ENCODE peak calls at places on chromosome 16, in six cellular contexts. M, A, T, V, U and G are unnamed samples.

GRCh38 chr16:79437764-79438728 is 162.5 kb downstream of the MAF start:
- DNase-seq in V (no peak), M (no peak), A (no peak), T (peak; percentile 56), U (no peak), G (no peak)

GRCh38 chr16:83994087-83994486 is 26.0 kb downstream of the NECAB2 start:
- DNase-seq in T (no peak), U (no peak), M (no peak), V (peak; percentile 8), A (peak; percentile 75), G (no peak)

GRCh38 chr16:1150511-1150982 is 2.4 kb upstream of the CACNA1H start:
- DNase-seq in V (no peak), M (no peak), T (peak; percentile 77), U (peak; percentile 59), A (peak; percentile 84), G (no peak)

GRCh38 chr16:80631581-80631980 is 90.8 kb downstream of the DYNLRB2 start:
- DNase-seq in V (no peak), M (no peak), A (no peak), T (no peak), U (no peak), G (peak; percentile 37)

GRCh38 chr16:74480150-74481029 is 59.1 kb upstream of the CLEC18B start:
- DNase-seq in V (peak; percentile 63), T (no peak), M (peak; percentile 49), U (peak; percentile 31), A (peak; percentile 85), G (no peak)

GRCh38 chr16:64365448-64365858 is 756.4 kb downstream of the CDH11 start:
- DNase-seq in T (no peak), M (no peak), U (no peak), A (no peak), V (no peak), G (no peak)

GRCh38 chr16:20940864-20941634 is 40.5 kb downstream of the LYRM1 start:
- DNase-seq in V (no peak), M (no peak), T (no peak), A (no peak), U (no peak), G (no peak)

GRCh38 chr16:1181715-1182671 is 29.1 kb downstream of the CACNA1H start:
- DNase-seq in V (no peak), U (no peak), A (peak; percentile 57), T (peak; percentile 93), M (peak; percentile 60), G (no peak)

GRCh38 chr16:50613281-50613991 is 65.2 kb downstream of the NKD1 start:
- DNase-seq in M (no peak), U (no peak), T (peak; percentile 66), A (no peak), V (no peak), G (no peak)

GRCh38 chr16:11057696-11058345 is 113.5 kb downstream of the CLEC16A start:
- DNase-seq in M (no peak), T (no peak), U (no peak), A (no peak), V (no peak), G (no peak)

GRCh38 chr16:50313596-50314483 is 47.5 kb downstream of the ADCY7 start:
- DNase-seq in A (no peak), T (peak; percentile 26), V (peak; percentile 50), U (no peak), M (peak; percentile 25), G (peak; percentile 92)

GRCh38 chr16:3879887-3880564 is 487 bp downstream of the CREBBP start:
- DNase-seq in T (peak; percentile 84), M (peak; percentile 79), A (peak; percentile 27), U (peak; percentile 82), V (peak; percentile 55), G (no peak)

GRCh38 chr16:21159281-21159951 is 942 bp downstream of the LDAF1 start:
- DNase-seq in T (peak; percentile 57), U (peak; percentile 41), V (peak; percentile 10), A (no peak), M (peak; percentile 67), G (no peak)

GRCh38 chr16:47523342-47524006 is 62.3 kb downstream of the PHKB start:
- DNase-seq in M (no peak), U (no peak), A (no peak), T (no peak), V (no peak), G (no peak)

GRCh38 chr16:47815655-47816054 is 340.1 kb downstream of the ABCC12 start:
- DNase-seq in U (no peak), V (no peak), M (no peak), T (no peak), A (no peak), G (no peak)

GRCh38 chr16:49704586-49705155 is 151.2 kb downstream of the ZNF423 start:
- DNase-seq in A (no peak), T (no peak), V (no peak), U (no peak), M (no peak), G (no peak)

GRCh38 chr16:80144191-80144590 is 396.6 kb upstream of the DYNLRB2 start:
- DNase-seq in V (no peak), A (no peak), U (no peak), M (no peak), T (no peak), G (no peak)

GRCh38 chr16:3651461-3652372 is 2.8 kb upstream of the DNASE1 start:
- DNase-seq in A (no peak), M (peak; percentile 17), T (peak; percentile 9), V (no peak), U (no peak), G (no peak)

DNA sequence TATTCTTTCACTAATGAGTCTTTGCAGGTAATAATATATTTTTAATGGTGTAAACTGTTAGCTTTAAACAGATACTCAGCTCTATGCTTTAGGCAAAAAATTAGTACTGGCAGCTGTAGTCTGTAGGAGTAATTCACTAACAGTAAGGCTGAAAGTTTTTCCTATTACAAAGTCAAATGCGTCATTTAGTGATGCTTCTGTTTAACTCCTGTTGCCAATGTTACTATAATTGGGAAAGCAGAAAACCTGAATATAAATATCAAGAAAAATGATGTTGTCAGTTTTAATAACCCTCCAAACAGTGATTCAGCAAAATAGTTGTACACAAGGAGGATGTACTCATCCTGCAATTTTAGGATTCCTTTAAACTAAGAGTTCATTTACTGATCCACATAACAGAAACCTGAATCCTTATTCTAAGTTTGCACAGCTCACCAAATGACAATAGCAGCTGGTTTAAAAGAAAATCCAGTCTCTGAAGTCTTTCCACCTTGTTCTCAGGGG is 4.3 kb downstream of the CDR2 start:
- DNase-seq in V (no peak), U (no peak), M (no peak), T (no peak), A (no peak), G (no peak)
- TF ChIP-seq EP300 in V (no peak), U (no peak), M (no peak), T (no peak), A (no peak), G (peak; percentile 10)

GRCh38 chr16:86498155-86498651 is 12.1 kb upstream of the FOXF1 start:
- DNase-seq in U (no peak), M (no peak), T (no peak), A (no peak), V (no peak), G (no peak)
- H3K4me3 ChIP-seq in U (no peak overlapping the region), M (peak overlapping the region; percentile 46), T (no peak overlapping the region), A (peak overlapping the region; percentile 17), V (no peak overlapping the region), G (peak overlapping the region; percentile 68)

DNA sequence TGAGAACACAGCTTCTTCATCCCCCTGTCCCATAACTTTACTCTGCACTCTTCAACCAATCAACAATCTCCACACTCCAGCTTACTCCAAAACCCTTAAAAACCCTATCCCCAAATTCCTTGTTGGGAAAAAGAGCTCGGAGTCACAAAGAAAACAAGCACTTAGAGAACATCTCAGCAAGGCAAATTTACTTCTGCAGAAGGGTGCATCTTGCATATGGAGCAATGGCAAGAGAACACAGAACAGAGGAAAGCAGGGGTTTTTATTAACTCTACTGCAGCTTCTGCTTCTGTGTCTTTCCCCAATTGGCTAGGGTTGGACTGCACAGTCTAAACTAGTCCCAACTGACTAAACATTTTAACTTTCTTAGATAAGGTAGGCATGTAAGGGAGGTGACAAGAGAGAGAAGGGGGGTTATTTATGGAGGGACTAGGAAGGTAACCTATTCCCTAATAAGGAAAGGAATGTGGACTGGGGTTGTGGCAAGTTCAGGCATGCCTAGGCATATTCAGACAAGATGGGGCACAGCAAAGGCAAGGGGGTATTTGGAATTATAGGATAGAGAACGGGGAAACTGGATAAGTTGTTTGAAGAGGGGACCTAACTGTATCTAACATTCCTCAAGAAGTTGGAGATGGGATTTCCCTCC is 125.5 kb downstream of the CACNG3 start:
- DNase-seq in M (no peak), U (no peak), A (no peak), T (no peak), V (no peak), G (no peak)
- H3K9me3 ChIP-seq in M (peaks cover 61% of the 10 kb centered on the region), U (no peaks in the 10 kb centered on the region), A (peaks cover 28% of the 10 kb centered on the region), T (no peaks in the 10 kb centered on the region), V (no peaks in the 10 kb centered on the region), G (no peaks in the 10 kb centered on the region)

GRCh38 chr16:5951486-5951885 is 853.9 kb upstream of the EEF2KMT start:
- DNase-seq in V (no peak), A (no peak), T (no peak), U (no peak), M (no peak), G (no peak)
- TF ChIP-seq EP300 in V (no peak), A (no peak), T (no peak), U (no peak), M (no peak), G (no peak)

DNA sequence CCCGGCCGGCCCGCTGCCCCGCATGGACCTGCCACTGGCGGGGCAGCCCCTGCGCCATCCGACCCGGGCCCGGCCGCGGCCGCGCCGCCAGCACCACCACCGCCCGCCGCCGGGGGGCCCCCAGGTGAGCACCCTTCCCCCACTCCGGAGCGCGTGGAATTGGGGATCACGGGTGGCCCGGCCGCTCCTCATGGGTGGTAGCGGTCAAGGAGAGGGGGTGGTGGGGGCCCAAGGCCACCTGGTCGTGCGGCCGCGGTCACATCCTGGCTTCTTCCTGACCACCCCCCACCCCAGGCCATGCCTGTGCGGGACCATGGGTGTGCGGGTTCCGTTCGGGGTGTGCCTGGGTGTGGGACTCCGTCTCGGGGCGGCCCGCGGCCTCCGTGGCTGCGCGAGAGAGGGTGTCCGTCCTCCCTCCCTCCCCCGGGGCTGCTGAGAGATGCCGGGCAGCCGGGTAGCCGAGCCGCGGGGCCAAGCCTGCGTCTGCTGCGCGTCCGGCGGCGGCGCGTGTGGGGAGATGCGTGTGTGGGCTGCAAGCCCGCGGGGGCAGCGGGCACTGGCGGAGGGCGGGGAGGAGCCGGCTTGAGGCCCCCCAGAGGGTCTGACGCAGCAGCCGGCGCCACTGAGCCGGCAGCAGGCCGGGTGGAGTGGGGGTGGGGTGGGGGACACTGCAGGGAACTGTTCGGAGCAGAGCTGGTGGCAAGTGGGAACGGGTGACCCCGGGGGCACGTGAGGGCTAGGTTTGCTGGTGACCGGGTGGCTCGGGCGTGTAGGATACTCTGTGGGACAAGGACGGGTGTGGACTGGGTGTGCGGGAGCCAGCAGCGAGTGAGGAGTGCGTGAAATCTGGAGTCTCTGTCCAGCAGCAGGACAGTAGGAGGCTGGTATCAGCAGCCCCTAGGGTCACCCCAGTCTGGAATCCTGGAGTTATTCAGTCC is 6.7 kb downstream of the ACD start:
- DNase-seq in T (peak; percentile 48), U (no peak), V (no peak), M (no peak), A (no peak), G (no peak)
- H3K4me3 ChIP-seq in T (peak overlapping the region; percentile 16), U (peak overlapping the region; percentile 29), V (no peak overlapping the region), M (peak overlapping the region; percentile 35), A (peak overlapping the region; percentile 58), G (peak overlapping the region; percentile 59)